ENCODE peak calls at places on chromosomes 11 and 22, in four cellular contexts. One of them, this sample, is unnamed.

GRCh38 chr11:110446594-110446993 is 16.8 kb downstream of the FDX1 start:
- DNase-seq in fibroblast of lung: no peak
- DNase-seq in colonic mucosa: no peak
- DNase-seq in SK-N-SH: no peak
- DNase-seq in this sample: no peak

GRCh38 chr11:120316880-120317688 is 8.0 kb upstream of the TLCD5 start:
- DNase-seq in fibroblast of lung: peak; percentile 48
- DNase-seq in colonic mucosa: peak; percentile 92
- DNase-seq in SK-N-SH: no peak
- DNase-seq in this sample: peak; percentile 91

GRCh38 chr11:17298302-17298701 is 21.8 kb downstream of the NUCB2 start:
- DNase-seq in fibroblast of lung: no peak
- DNase-seq in colonic mucosa: no peak
- DNase-seq in SK-N-SH: no peak
- DNase-seq in this sample: no peak

GRCh38 chr11:8719260-8720190 is 36.9 kb downstream of the RPL27A start:
- DNase-seq in fibroblast of lung: peak; percentile 91
- DNase-seq in colonic mucosa: no peak
- DNase-seq in SK-N-SH: no peak
- DNase-seq in this sample: peak; percentile 86

GRCh38 chr11:78576549-78577097 is 2.0 kb upstream of the NARS2 start:
- DNase-seq in fibroblast of lung: no peak
- DNase-seq in colonic mucosa: no peak
- DNase-seq in SK-N-SH: no peak
- DNase-seq in this sample: no peak

GRCh38 chr11:36014499-36014898 is 70.6 kb downstream of the LDLRAD3 start:
- DNase-seq in fibroblast of lung: no peak
- DNase-seq in colonic mucosa: no peak
- DNase-seq in SK-N-SH: no peak
- DNase-seq in this sample: no peak

GRCh38 chr22:48315415-48316244 is 1512.0 kb downstream of the BRD1 start:
- DNase-seq in fibroblast of lung: no peak
- DNase-seq in colonic mucosa: no peak
- DNase-seq in SK-N-SH: no peak
- DNase-seq in this sample: peak; percentile 72

GRCh38 chr22:39384750-39385480 is 14.7 kb upstream of the TAB1 start:
- DNase-seq in fibroblast of lung: peak; percentile 22
- DNase-seq in colonic mucosa: no peak
- DNase-seq in SK-N-SH: peak; percentile 37
- DNase-seq in this sample: no peak

GRCh38 chr11:65555693-65556231 is 2.4 kb downstream of the LTBP3 start:
- DNase-seq in fibroblast of lung: peak; percentile 82
- DNase-seq in colonic mucosa: peak; percentile 46
- DNase-seq in SK-N-SH: peak; percentile 64
- DNase-seq in this sample: peak; percentile 91

GRCh38 chr11:122141757-122142156 is 25.7 kb upstream of the BLID start:
- DNase-seq in fibroblast of lung: no peak
- DNase-seq in colonic mucosa: no peak
- DNase-seq in SK-N-SH: no peak
- DNase-seq in this sample: no peak

GRCh38 chr11:1718326-1718725 is 21.3 kb downstream of the KRTAP5-6 start:
- DNase-seq in fibroblast of lung: no peak
- DNase-seq in colonic mucosa: no peak
- DNase-seq in SK-N-SH: no peak
- DNase-seq in this sample: no peak

GRCh38 chr11:110069158-110069737 is 23.9 kb upstream of the ZC3H12C start:
- DNase-seq in fibroblast of lung: peak; percentile 81
- DNase-seq in colonic mucosa: peak; percentile 68
- DNase-seq in SK-N-SH: no peak
- DNase-seq in this sample: no peak

GRCh38 chr11:78188809-78189724 is at the start of gene USP35:
- DNase-seq in fibroblast of lung: no peak
- DNase-seq in colonic mucosa: no peak
- DNase-seq in SK-N-SH: no peak
- DNase-seq in this sample: peak; percentile 85

GRCh38 chr11:22192642-22193347 is at the start of gene ANO5:
- DNase-seq in fibroblast of lung: no peak
- DNase-seq in colonic mucosa: peak; percentile 88
- DNase-seq in SK-N-SH: peak; percentile 89
- DNase-seq in this sample: peak; percentile 79

GRCh38 chr11:1759151-1759850 is 4.4 kb downstream of the CTSD start:
- DNase-seq in fibroblast of lung: no peak
- DNase-seq in colonic mucosa: no peak
- DNase-seq in SK-N-SH: no peak
- DNase-seq in this sample: peak; percentile 82

GRCh38 chr11:82906236-82906635 is 4.7 kb downstream of the DDIAS start:
- DNase-seq in fibroblast of lung: peak; percentile 61
- DNase-seq in colonic mucosa: no peak
- DNase-seq in SK-N-SH: no peak
- DNase-seq in this sample: no peak

GRCh38 chr11:66850235-66850587 is 6.7 kb upstream of the LRFN4 start:
- DNase-seq in fibroblast of lung: no peak
- DNase-seq in colonic mucosa: no peak
- DNase-seq in SK-N-SH: peak; percentile 17
- DNase-seq in this sample: no peak

GRCh38 chr11:66850588-66851250 is 6.1 kb upstream of the LRFN4 start:
- DNase-seq in fibroblast of lung: no peak
- DNase-seq in colonic mucosa: no peak
- DNase-seq in SK-N-SH: peak; percentile 22
- DNase-seq in this sample: peak; percentile 65

GRCh38 chr11:66848671-66849500 is 5.6 kb downstream of the RCE1 start:
- DNase-seq in fibroblast of lung: no peak
- DNase-seq in colonic mucosa: no peak
- DNase-seq in SK-N-SH: peak; percentile 16
- DNase-seq in this sample: peak; percentile 67

GRCh38 chr11:66851251-66851620 is 5.6 kb upstream of the LRFN4 start:
- DNase-seq in fibroblast of lung: no peak
- DNase-seq in colonic mucosa: no peak
- DNase-seq in SK-N-SH: peak; percentile 27
- DNase-seq in this sample: peak; percentile 56

GRCh38 chr11:66849501-66850234 is 6.4 kb downstream of the RCE1 start:
- DNase-seq in fibroblast of lung: no peak
- DNase-seq in colonic mucosa: no peak
- DNase-seq in SK-N-SH: peak; percentile 30
- DNase-seq in this sample: peak; percentile 62
- H3K9ac ChIP-seq in fibroblast of lung: no peak overlapping the region
- H3K9ac ChIP-seq in colonic mucosa: no peak overlapping the region
- H3K9ac ChIP-seq in SK-N-SH: no peak overlapping the region
- H3K9ac ChIP-seq in this sample: no peak overlapping the region

GRCh38 chr11:73306977-73307322 is 1.1 kb upstream of the ARHGEF17 start:
- DNase-seq in fibroblast of lung: no peak
- DNase-seq in colonic mucosa: peak; percentile 37
- DNase-seq in SK-N-SH: no peak
- DNase-seq in this sample: no peak

GRCh38 chr11:73307323-73308002 is 613 bp upstream of the ARHGEF17 start:
- DNase-seq in fibroblast of lung: peak; percentile 98
- DNase-seq in colonic mucosa: peak; percentile 99
- DNase-seq in SK-N-SH: peak; percentile 97
- DNase-seq in this sample: peak; percentile 99

GRCh38 chr11:73310076-73310475 is 2.0 kb downstream of the ARHGEF17 start:
- DNase-seq in fibroblast of lung: no peak
- DNase-seq in colonic mucosa: no peak
- DNase-seq in SK-N-SH: no peak
- DNase-seq in this sample: peak; percentile 81

GRCh38 chr11:73308963-73309960 is 1.2 kb downstream of the ARHGEF17 start:
- DNase-seq in fibroblast of lung: peak; percentile 96
- DNase-seq in colonic mucosa: peak; percentile 82
- DNase-seq in SK-N-SH: no peak
- DNase-seq in this sample: peak; percentile 98

GRCh38 chr11:73308003-73308962 is at the start of gene ARHGEF17:
- DNase-seq in fibroblast of lung: peak; percentile 85
- DNase-seq in colonic mucosa: peak; percentile 68
- DNase-seq in SK-N-SH: peak; percentile 91
- DNase-seq in this sample: peak; percentile 95
- H3K4me3 ChIP-seq in fibroblast of lung: peak within 1 kb of the TSS; percentile 70
- H3K4me3 ChIP-seq in colonic mucosa: peak within 1 kb of the TSS; percentile 60
- H3K4me3 ChIP-seq in SK-N-SH: peak within 1 kb of the TSS; percentile 76
- H3K4me3 ChIP-seq in this sample: peak within 1 kb of the TSS; percentile 67

GRCh38 chr11:103257360-103257759 is 148.1 kb downstream of the DYNC2H1 start:
- DNase-seq in fibroblast of lung: peak; percentile 19
- DNase-seq in colonic mucosa: no peak
- DNase-seq in SK-N-SH: peak; percentile 63
- DNase-seq in this sample: no peak
- H3K27ac ChIP-seq in fibroblast of lung: no peak overlapping the region
- H3K27ac ChIP-seq in colonic mucosa: no peak overlapping the region
- H3K27ac ChIP-seq in SK-N-SH: peak overlapping the region; percentile 47
- H3K27ac ChIP-seq in this sample: no peak overlapping the region

GRCh38 chr22:42976131-42976530 is 38.8 kb downstream of the PACSIN2 start:
- DNase-seq in fibroblast of lung: no peak
- DNase-seq in colonic mucosa: peak; percentile 69
- DNase-seq in SK-N-SH: no peak
- DNase-seq in this sample: no peak

GRCh38 chr22:42973536-42973881 is 41.4 kb downstream of the PACSIN2 start:
- DNase-seq in fibroblast of lung: no peak
- DNase-seq in colonic mucosa: no peak
- DNase-seq in SK-N-SH: no peak
- DNase-seq in this sample: no peak

GRCh38 chr22:42970029-42970428 is 44.9 kb downstream of the PACSIN2 start:
- DNase-seq in fibroblast of lung: no peak
- DNase-seq in colonic mucosa: no peak
- DNase-seq in SK-N-SH: no peak
- DNase-seq in this sample: no peak

GRCh38 chr22:42974223-42974622 is 40.7 kb downstream of the PACSIN2 start:
- DNase-seq in fibroblast of lung: no peak
- DNase-seq in colonic mucosa: peak; percentile 61
- DNase-seq in SK-N-SH: no peak
- DNase-seq in this sample: no peak

GRCh38 chr22:42972592-42973535 is 42.1 kb downstream of the PACSIN2 start:
- DNase-seq in fibroblast of lung: no peak
- DNase-seq in colonic mucosa: peak; percentile 46
- DNase-seq in SK-N-SH: no peak
- DNase-seq in this sample: no peak
- H3K9ac ChIP-seq in fibroblast of lung: no peak overlapping the region
- H3K9ac ChIP-seq in colonic mucosa: peak overlapping the region; percentile 43
- H3K9ac ChIP-seq in SK-N-SH: no peak overlapping the region
- H3K9ac ChIP-seq in this sample: no peak overlapping the region

GRCh38 chr22:24435323-24435645 is 7.9 kb downstream of the ADORA2A start:
- DNase-seq in fibroblast of lung: no peak
- DNase-seq in colonic mucosa: no peak
- DNase-seq in SK-N-SH: no peak
- DNase-seq in this sample: no peak
- H3K4me3 ChIP-seq in fibroblast of lung: no peak overlapping the region
- H3K4me3 ChIP-seq in colonic mucosa: no peak overlapping the region
- H3K4me3 ChIP-seq in SK-N-SH: no peak overlapping the region
- H3K4me3 ChIP-seq in this sample: no peak overlapping the region